ENCODE peak calls at places on chromosomes 11 and 22, in seven cellular contexts. A is adrenal gland, R is spleen, N is HCT116, F is ovary, U is heart left ventricle, I is tibial nerve. V is an unnamed sample. For H3K27me3, the result is how much of the 10 kb centered on the place peaks cover.

GRCh38 chr11:102589047-102589459 is 36.1 kb downstream of the MMP20 start:
- DNase-seq in A (no peak), U (no peak), F (no peak), I (no peak), R (no peak), N (no peak), V (no peak)

GRCh38 chr22:43262990-43263644 is 76.2 kb upstream of the TTLL12 start:
- DNase-seq in I (no peak), N (no peak), R (peak), F (peak), U (peak), A (peak), V (no peak)

GRCh38 chr11:12950681-12951080 is 58.4 kb upstream of the RASSF10 start:
- DNase-seq in F (no peak), N (no peak), I (no peak), A (no peak), U (no peak), R (no peak), V (no peak)

GRCh38 chr11:64826062-64826461 is 15.7 kb upstream of the MEN1 start:
- DNase-seq in A (no peak), R (no peak), F (no peak), I (no peak), U (no peak), N (no peak), V (no peak)

GRCh38 chr11:6587360-6587953 is 16.0 kb downstream of the RRP8 start:
- DNase-seq in U (no peak), I (no peak), F (no peak), N (no peak), A (no peak), R (no peak), V (no peak)

GRCh38 chr11:47005441-47005840 is 68.9 kb downstream of the CSTPP1 start:
- DNase-seq in F (no peak), I (no peak), U (no peak), R (no peak), N (no peak), A (no peak), V (no peak)

GRCh38 chr22:43539572-43540533 is 128.0 kb downstream of the MPPED1 start:
- DNase-seq in A (no peak), R (no peak), I (no peak), F (no peak), U (no peak), N (no peak), V (no peak)

GRCh38 chr11:113531575-113532451 is 56.6 kb upstream of the DRD2 start:
- DNase-seq in N (no peak), U (no peak), I (no peak), R (no peak), A (no peak), F (no peak), V (no peak)

GRCh38 chr11:48103621-48104561 is 112.7 kb upstream of the OR4B1 start:
- DNase-seq in F (no peak), U (no peak), R (no peak), A (no peak), N (no peak), I (no peak), V (no peak)

GRCh38 chr11:114848027-114848426 is 169.7 kb downstream of the NXPE2 start:
- DNase-seq in A (no peak), R (no peak), F (no peak), N (no peak), U (no peak), I (no peak), V (no peak)

GRCh38 chr11:114847599-114847998 is 169.3 kb downstream of the NXPE2 start:
- DNase-seq in U (no peak), I (no peak), F (no peak), A (no peak), R (no peak), N (no peak), V (no peak)

GRCh38 chr11:114846040-114846791 is 167.9 kb downstream of the NXPE2 start:
- DNase-seq in N (no peak), A (no peak), F (no peak), R (no peak), I (no peak), U (peak), V (no peak)
- TF ChIP-seq CTCF in N (no peak), A (no peak), F (no peak), R (no peak), I (no peak), U (no peak), V (no peak)

GRCh38 chr11:1346669-1347390 is 37.4 kb upstream of the TOLLIP start:
- DNase-seq in U (no peak), R (peak), N (no peak), A (no peak), I (no peak), F (no peak), V (no peak)
- H3K27me3 ChIP-seq in U (under half), R (under half), N (under half), A (under half), I (under half), F (under half), V (under half)

GRCh38 chr11:117232022-117232878 is at the start of the genes PCSK7 and RNF214:
- DNase-seq in U (peak), A (peak), F (peak), R (peak), I (peak), N (no peak), V (no peak)
- TF ChIP-seq POLR2A in U (peak), A (peak), F (peak), R (no peak), I (peak), N (peak), V (peak)

GRCh38 chr11:60762851-60763691 is 6.4 kb downstream of the MS4A15 start:
- DNase-seq in A (no peak), U (no peak), F (no peak), R (peak), I (no peak), N (peak), V (no peak)
- TF ChIP-seq CTCF in A (no peak), U (peak), F (no peak), R (no peak), I (no peak), N (peak), V (no peak)

DNA sequence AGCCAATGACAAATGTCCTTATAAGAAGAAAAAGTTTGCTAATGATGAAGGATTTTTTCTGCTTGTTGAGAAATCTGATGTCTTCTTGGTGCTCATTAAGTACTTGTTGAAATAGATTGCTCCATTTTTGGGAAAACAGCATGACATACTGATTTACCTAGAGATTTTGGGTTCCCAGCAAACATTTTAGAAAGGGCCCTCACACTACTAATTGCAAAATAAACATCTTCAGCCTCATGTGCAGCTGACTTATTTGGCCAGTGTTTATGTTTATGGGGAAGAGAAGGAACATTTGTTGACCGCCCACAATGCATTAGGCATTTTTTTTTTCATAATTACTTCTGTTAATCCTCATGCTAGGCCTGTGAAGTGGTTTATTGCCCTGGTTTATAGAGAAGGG is 40.1 kb downstream of the LDLRAD3 start:
- DNase-seq in U (no peak), F (no peak), R (no peak), I (no peak), N (no peak), A (no peak), V (no peak)
- H3K27me3 ChIP-seq in U (under half), F (under half), R (under half), I (under half), N (under half), A (under half), V (under half)

GRCh38 chr11:33875621-33876294 is 16.1 kb downstream of the LMO2 start:
- DNase-seq in A (no peak), F (no peak), R (peak), N (no peak), U (no peak), I (no peak), V (no peak)

GRCh38 chr11:33881651-33882279 is 10.1 kb downstream of the LMO2 start:
- DNase-seq in N (no peak), F (no peak), A (no peak), I (no peak), U (no peak), R (no peak), V (no peak)

GRCh38 chr11:33874910-33875490 is 16.9 kb downstream of the LMO2 start:
- DNase-seq in R (peak), N (no peak), A (peak), F (no peak), U (no peak), I (no peak), V (no peak)

GRCh38 chr11:33877029-33877428 is 14.8 kb downstream of the LMO2 start:
- DNase-seq in N (no peak), U (no peak), I (no peak), R (peak), A (no peak), F (no peak), V (no peak)
- TF ChIP-seq POLR2A in N (no peak), U (no peak), I (no peak), R (no peak), A (no peak), F (no peak), V (no peak)

GRCh38 chr11:9384535-9385287 is at the start of gene IPO7:
- DNase-seq in F (peak), U (peak), I (peak), R (peak), A (peak), N (peak), V (peak)
- TF ChIP-seq CTCF in F (no peak), U (peak), I (no peak), R (peak), A (no peak), N (peak), V (peak)

GRCh38 chr22:31491218-31491962 is 1.7 kb upstream of the EIF4ENIF1 start:
- DNase-seq in I (no peak), F (no peak), N (no peak), U (no peak), R (no peak), A (no peak), V (no peak)

GRCh38 chr22:31489632-31490495 is at the start of gene EIF4ENIF1:
- DNase-seq in U (peak), A (peak), R (peak), F (peak), N (peak), I (peak), V (peak)

GRCh38 chr22:31490496-31490925 is 869 bp upstream of the EIF4ENIF1 start:
- DNase-seq in N (peak), R (peak), A (peak), U (peak), F (no peak), I (no peak), V (peak)

GRCh38 chr22:31488988-31489617 is 539 bp downstream of the EIF4ENIF1 start:
- DNase-seq in F (peak), I (no peak), U (peak), R (peak), A (peak), N (no peak), V (no peak)

DNA sequence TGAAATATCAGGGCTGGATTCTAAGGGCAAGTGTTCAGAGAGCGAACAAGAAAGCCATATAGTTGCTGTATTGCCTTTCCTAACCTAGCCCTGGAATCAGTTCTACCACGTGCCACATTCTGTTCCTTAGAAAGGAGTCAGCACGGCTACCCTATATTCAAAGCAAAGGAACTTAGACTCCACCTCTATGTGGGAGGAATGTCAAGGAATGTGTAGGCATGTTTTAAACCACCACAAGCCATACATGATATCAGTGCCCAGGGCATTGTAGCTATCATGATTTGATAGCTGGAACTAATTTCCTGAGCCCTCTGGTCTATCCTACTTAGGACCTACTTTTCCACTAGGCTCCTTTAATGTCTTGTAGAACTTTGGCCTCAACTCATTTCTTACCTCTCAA is 2.5 kb upstream of the EIF4ENIF1 start:
- DNase-seq in F (no peak), I (no peak), U (no peak), R (no peak), N (no peak), A (no peak), V (no peak)
- H3K27me3 ChIP-seq in F (under half), I (under half), U (under half), R (under half), N (under half), A (under half), V (under half)

V was measured in esophagus squamous epithelium.